ENCODE peak calls at places on chromosomes 3 and 15, in ten cellular contexts. One of them, this sample, is unnamed.
A peak's percentile ranks its signal among the peaks of the same experiment; 100 is the strongest.

GRCh38 chr3:155010416-155010815 is 69.7 kb upstream of the MME start:
- DNase-seq in stimulated activated CD4-positive, alpha-beta T cell treated with anti-CD3 and anti-CD28 coated beads, Interleukin-12 subunit alpha, Interleukin-12 subunit beta, amount 100 ng/mL, for 4 hours: no peak
- DNase-seq in ELR: no peak
- DNase-seq in pons: no peak
- DNase-seq in pulmonary artery endothelial cell: no peak
- DNase-seq in CD4-positive, CD25-positive, alpha-beta regulatory T cell: no peak
- DNase-seq in colonic mucosa: no peak
- DNase-seq in substantia nigra: no peak
- DNase-seq in activated B cell treated with CpG ODN at 0.5 μM for 24 hours: no peak
- DNase-seq in KBM-7: no peak
- DNase-seq in this sample: no peak

GRCh38 chr3:22007376-22007775 is 256.4 kb upstream of the ZNF385D start:
- DNase-seq in CD4-positive, CD25-positive, alpha-beta regulatory T cell: no peak
- DNase-seq in stimulated activated CD4-positive, alpha-beta T cell treated with anti-CD3 and anti-CD28 coated beads, Interleukin-12 subunit alpha, Interleukin-12 subunit beta, amount 100 ng/mL, for 4 hours: no peak
- DNase-seq in colonic mucosa: no peak
- DNase-seq in ELR: no peak
- DNase-seq in activated B cell treated with CpG ODN at 0.5 μM for 24 hours: no peak
- DNase-seq in pons: no peak
- DNase-seq in KBM-7: no peak
- DNase-seq in pulmonary artery endothelial cell: no peak
- DNase-seq in substantia nigra: no peak
- DNase-seq in this sample: no peak

GRCh38 chr3:52055537-52056351 is 627 bp downstream of the DUSP7 start:
- DNase-seq in substantia nigra: no peak
- DNase-seq in stimulated activated CD4-positive, alpha-beta T cell treated with anti-CD3 and anti-CD28 coated beads, Interleukin-12 subunit alpha, Interleukin-12 subunit beta, amount 100 ng/mL, for 4 hours: peak; percentile 39
- DNase-seq in pulmonary artery endothelial cell: no peak
- DNase-seq in ELR: peak; percentile 71
- DNase-seq in pons: no peak
- DNase-seq in KBM-7: peak; percentile 41
- DNase-seq in activated B cell treated with CpG ODN at 0.5 μM for 24 hours: peak; percentile 62
- DNase-seq in colonic mucosa: peak; percentile 36
- DNase-seq in CD4-positive, CD25-positive, alpha-beta regulatory T cell: peak; percentile 25
- DNase-seq in this sample: peak; percentile 76

GRCh38 chr3:23600178-23600577 is 205.6 kb upstream of the UBE2E1 start:
- DNase-seq in colonic mucosa: no peak
- DNase-seq in CD4-positive, CD25-positive, alpha-beta regulatory T cell: no peak
- DNase-seq in KBM-7: no peak
- DNase-seq in activated B cell treated with CpG ODN at 0.5 μM for 24 hours: no peak
- DNase-seq in pons: no peak
- DNase-seq in pulmonary artery endothelial cell: peak; percentile 17
- DNase-seq in substantia nigra: no peak
- DNase-seq in ELR: peak; percentile 94
- DNase-seq in stimulated activated CD4-positive, alpha-beta T cell treated with anti-CD3 and anti-CD28 coated beads, Interleukin-12 subunit alpha, Interleukin-12 subunit beta, amount 100 ng/mL, for 4 hours: no peak
- DNase-seq in this sample: no peak

GRCh38 chr3:180684807-180685206 is 5.5 kb upstream of the CCDC39 start:
- DNase-seq in ELR: no peak
- DNase-seq in KBM-7: no peak
- DNase-seq in pons: no peak
- DNase-seq in pulmonary artery endothelial cell: no peak
- DNase-seq in substantia nigra: no peak
- DNase-seq in stimulated activated CD4-positive, alpha-beta T cell treated with anti-CD3 and anti-CD28 coated beads, Interleukin-12 subunit alpha, Interleukin-12 subunit beta, amount 100 ng/mL, for 4 hours: no peak
- DNase-seq in colonic mucosa: no peak
- DNase-seq in activated B cell treated with CpG ODN at 0.5 μM for 24 hours: no peak
- DNase-seq in CD4-positive, CD25-positive, alpha-beta regulatory T cell: no peak
- DNase-seq in this sample: no peak

GRCh38 chr15:39623550-39623931 is 42.7 kb downstream of the THBS1 start:
- DNase-seq in pons: no peak
- DNase-seq in stimulated activated CD4-positive, alpha-beta T cell treated with anti-CD3 and anti-CD28 coated beads, Interleukin-12 subunit alpha, Interleukin-12 subunit beta, amount 100 ng/mL, for 4 hours: no peak
- DNase-seq in substantia nigra: no peak
- DNase-seq in ELR: no peak
- DNase-seq in colonic mucosa: no peak
- DNase-seq in activated B cell treated with CpG ODN at 0.5 μM for 24 hours: no peak
- DNase-seq in CD4-positive, CD25-positive, alpha-beta regulatory T cell: no peak
- DNase-seq in KBM-7: no peak
- DNase-seq in pulmonary artery endothelial cell: no peak
- DNase-seq in this sample: peak; percentile 10

GRCh38 chr15:66151809-66152208 is 101.7 kb downstream of the MEGF11 start:
- DNase-seq in pons: no peak
- DNase-seq in substantia nigra: no peak
- DNase-seq in activated B cell treated with CpG ODN at 0.5 μM for 24 hours: no peak
- DNase-seq in CD4-positive, CD25-positive, alpha-beta regulatory T cell: no peak
- DNase-seq in colonic mucosa: peak; percentile 22
- DNase-seq in KBM-7: no peak
- DNase-seq in pulmonary artery endothelial cell: no peak
- DNase-seq in stimulated activated CD4-positive, alpha-beta T cell treated with anti-CD3 and anti-CD28 coated beads, Interleukin-12 subunit alpha, Interleukin-12 subunit beta, amount 100 ng/mL, for 4 hours: no peak
- DNase-seq in ELR: no peak
- DNase-seq in this sample: no peak

GRCh38 chr3:138493804-138494606 is 59.6 kb downstream of the ESYT3 start:
- DNase-seq in pulmonary artery endothelial cell: no peak
- DNase-seq in CD4-positive, CD25-positive, alpha-beta regulatory T cell: no peak
- DNase-seq in activated B cell treated with CpG ODN at 0.5 μM for 24 hours: no peak
- DNase-seq in substantia nigra: no peak
- DNase-seq in KBM-7: peak; percentile 14
- DNase-seq in stimulated activated CD4-positive, alpha-beta T cell treated with anti-CD3 and anti-CD28 coated beads, Interleukin-12 subunit alpha, Interleukin-12 subunit beta, amount 100 ng/mL, for 4 hours: no peak
- DNase-seq in ELR: peak; percentile 89
- DNase-seq in pons: peak; percentile 14
- DNase-seq in colonic mucosa: no peak
- DNase-seq in this sample: no peak

GRCh38 chr15:93479679-93480078 is 390.7 kb upstream of the RGMA start:
- DNase-seq in stimulated activated CD4-positive, alpha-beta T cell treated with anti-CD3 and anti-CD28 coated beads, Interleukin-12 subunit alpha, Interleukin-12 subunit beta, amount 100 ng/mL, for 4 hours: no peak
- DNase-seq in CD4-positive, CD25-positive, alpha-beta regulatory T cell: no peak
- DNase-seq in pons: no peak
- DNase-seq in substantia nigra: no peak
- DNase-seq in colonic mucosa: no peak
- DNase-seq in KBM-7: no peak
- DNase-seq in activated B cell treated with CpG ODN at 0.5 μM for 24 hours: no peak
- DNase-seq in pulmonary artery endothelial cell: no peak
- DNase-seq in ELR: no peak
- DNase-seq in this sample: no peak

GRCh38 chr15:29942144-29942543 is 119.9 kb upstream of the TJP1 start:
- DNase-seq in ELR: peak; percentile 41
- DNase-seq in colonic mucosa: no peak
- DNase-seq in substantia nigra: peak; percentile 46
- DNase-seq in CD4-positive, CD25-positive, alpha-beta regulatory T cell: no peak
- DNase-seq in pulmonary artery endothelial cell: no peak
- DNase-seq in stimulated activated CD4-positive, alpha-beta T cell treated with anti-CD3 and anti-CD28 coated beads, Interleukin-12 subunit alpha, Interleukin-12 subunit beta, amount 100 ng/mL, for 4 hours: no peak
- DNase-seq in pons: peak; percentile 88
- DNase-seq in KBM-7: no peak
- DNase-seq in activated B cell treated with CpG ODN at 0.5 μM for 24 hours: no peak
- DNase-seq in this sample: no peak

GRCh38 chr15:77839970-77840609 is 207.4 kb upstream of the LINGO1 start:
- DNase-seq in pulmonary artery endothelial cell: no peak
- DNase-seq in ELR: no peak
- DNase-seq in colonic mucosa: no peak
- DNase-seq in KBM-7: no peak
- DNase-seq in substantia nigra: no peak
- DNase-seq in pons: no peak
- DNase-seq in CD4-positive, CD25-positive, alpha-beta regulatory T cell: no peak
- DNase-seq in activated B cell treated with CpG ODN at 0.5 μM for 24 hours: no peak
- DNase-seq in stimulated activated CD4-positive, alpha-beta T cell treated with anti-CD3 and anti-CD28 coated beads, Interleukin-12 subunit alpha, Interleukin-12 subunit beta, amount 100 ng/mL, for 4 hours: no peak
- DNase-seq in this sample: no peak

GRCh38 chr3:183554377-183554776 is 1.1 kb downstream of the KLHL6 start:
- DNase-seq in pons: peak; percentile 73
- DNase-seq in stimulated activated CD4-positive, alpha-beta T cell treated with anti-CD3 and anti-CD28 coated beads, Interleukin-12 subunit alpha, Interleukin-12 subunit beta, amount 100 ng/mL, for 4 hours: no peak
- DNase-seq in pulmonary artery endothelial cell: no peak
- DNase-seq in CD4-positive, CD25-positive, alpha-beta regulatory T cell: no peak
- DNase-seq in activated B cell treated with CpG ODN at 0.5 μM for 24 hours: no peak
- DNase-seq in KBM-7: peak; percentile 42
- DNase-seq in ELR: no peak
- DNase-seq in substantia nigra: no peak
- DNase-seq in colonic mucosa: no peak
- DNase-seq in this sample: peak; percentile 58

GRCh38 chr3:59313365-59313764 is 263.5 kb upstream of the CFAP20DC start:
- DNase-seq in KBM-7: peak; percentile 9
- DNase-seq in CD4-positive, CD25-positive, alpha-beta regulatory T cell: no peak
- DNase-seq in ELR: peak; percentile 1
- DNase-seq in colonic mucosa: peak; percentile 34
- DNase-seq in pulmonary artery endothelial cell: no peak
- DNase-seq in stimulated activated CD4-positive, alpha-beta T cell treated with anti-CD3 and anti-CD28 coated beads, Interleukin-12 subunit alpha, Interleukin-12 subunit beta, amount 100 ng/mL, for 4 hours: peak; percentile 37
- DNase-seq in pons: peak; percentile 39
- DNase-seq in activated B cell treated with CpG ODN at 0.5 μM for 24 hours: no peak
- DNase-seq in substantia nigra: peak; percentile 18
- DNase-seq in this sample: peak; percentile 19

GRCh38 chr3:139103484-139103883 is 58.8 kb upstream of the PRR23C start:
- DNase-seq in pulmonary artery endothelial cell: no peak
- DNase-seq in stimulated activated CD4-positive, alpha-beta T cell treated with anti-CD3 and anti-CD28 coated beads, Interleukin-12 subunit alpha, Interleukin-12 subunit beta, amount 100 ng/mL, for 4 hours: no peak
- DNase-seq in colonic mucosa: no peak
- DNase-seq in CD4-positive, CD25-positive, alpha-beta regulatory T cell: no peak
- DNase-seq in substantia nigra: no peak
- DNase-seq in activated B cell treated with CpG ODN at 0.5 μM for 24 hours: no peak
- DNase-seq in KBM-7: no peak
- DNase-seq in ELR: no peak
- DNase-seq in pons: no peak
- DNase-seq in this sample: no peak

GRCh38 chr3:14431928-14432834 is 29.8 kb downstream of the SLC6A6 start:
- DNase-seq in stimulated activated CD4-positive, alpha-beta T cell treated with anti-CD3 and anti-CD28 coated beads, Interleukin-12 subunit alpha, Interleukin-12 subunit beta, amount 100 ng/mL, for 4 hours: peak; percentile 91
- DNase-seq in ELR: peak; percentile 92
- DNase-seq in pons: peak; percentile 91
- DNase-seq in activated B cell treated with CpG ODN at 0.5 μM for 24 hours: peak; percentile 76
- DNase-seq in KBM-7: peak; percentile 95
- DNase-seq in colonic mucosa: peak; percentile 90
- DNase-seq in pulmonary artery endothelial cell: peak; percentile 48
- DNase-seq in CD4-positive, CD25-positive, alpha-beta regulatory T cell: peak; percentile 91
- DNase-seq in substantia nigra: peak; percentile 82
- DNase-seq in this sample: peak; percentile 91

GRCh38 chr3:159853506-159853864 is 135.2 kb upstream of the IL12A start:
- DNase-seq in ELR: no peak
- DNase-seq in KBM-7: no peak
- DNase-seq in substantia nigra: no peak
- DNase-seq in activated B cell treated with CpG ODN at 0.5 μM for 24 hours: no peak
- DNase-seq in CD4-positive, CD25-positive, alpha-beta regulatory T cell: no peak
- DNase-seq in pulmonary artery endothelial cell: no peak
- DNase-seq in colonic mucosa: no peak
- DNase-seq in stimulated activated CD4-positive, alpha-beta T cell treated with anti-CD3 and anti-CD28 coated beads, Interleukin-12 subunit alpha, Interleukin-12 subunit beta, amount 100 ng/mL, for 4 hours: no peak
- DNase-seq in pons: no peak
- DNase-seq in this sample: no peak

GRCh38 chr3:159829056-159829995 is 159.3 kb upstream of the IL12A start:
- DNase-seq in KBM-7: peak; percentile 89
- DNase-seq in CD4-positive, CD25-positive, alpha-beta regulatory T cell: no peak
- DNase-seq in activated B cell treated with CpG ODN at 0.5 μM for 24 hours: no peak
- DNase-seq in pulmonary artery endothelial cell: no peak
- DNase-seq in ELR: peak; percentile 58
- DNase-seq in stimulated activated CD4-positive, alpha-beta T cell treated with anti-CD3 and anti-CD28 coated beads, Interleukin-12 subunit alpha, Interleukin-12 subunit beta, amount 100 ng/mL, for 4 hours: no peak
- DNase-seq in substantia nigra: peak; percentile 43
- DNase-seq in pons: peak; percentile 83
- DNase-seq in colonic mucosa: peak; percentile 84
- DNase-seq in this sample: no peak

GRCh38 chr3:149752788-149753136 is 473 bp upstream of the COMMD2 start:
- DNase-seq in stimulated activated CD4-positive, alpha-beta T cell treated with anti-CD3 and anti-CD28 coated beads, Interleukin-12 subunit alpha, Interleukin-12 subunit beta, amount 100 ng/mL, for 4 hours: no peak
- DNase-seq in pons: no peak
- DNase-seq in CD4-positive, CD25-positive, alpha-beta regulatory T cell: no peak
- DNase-seq in KBM-7: no peak
- DNase-seq in activated B cell treated with CpG ODN at 0.5 μM for 24 hours: no peak
- DNase-seq in ELR: no peak
- DNase-seq in pulmonary artery endothelial cell: no peak
- DNase-seq in substantia nigra: no peak
- DNase-seq in colonic mucosa: no peak
- DNase-seq in this sample: no peak

GRCh38 chr3:174541708-174542107 is 317.4 kb upstream of the NAALADL2 start:
- DNase-seq in pulmonary artery endothelial cell: no peak
- DNase-seq in ELR: peak; percentile 37
- DNase-seq in pons: no peak
- DNase-seq in CD4-positive, CD25-positive, alpha-beta regulatory T cell: no peak
- DNase-seq in substantia nigra: no peak
- DNase-seq in activated B cell treated with CpG ODN at 0.5 μM for 24 hours: no peak
- DNase-seq in stimulated activated CD4-positive, alpha-beta T cell treated with anti-CD3 and anti-CD28 coated beads, Interleukin-12 subunit alpha, Interleukin-12 subunit beta, amount 100 ng/mL, for 4 hours: no peak
- DNase-seq in colonic mucosa: no peak
- DNase-seq in KBM-7: no peak
- DNase-seq in this sample: no peak

GRCh38 chr15:75775296-75776074 is 62.8 kb upstream of the CSPG4 start:
- DNase-seq in pons: no peak
- DNase-seq in CD4-positive, CD25-positive, alpha-beta regulatory T cell: no peak
- DNase-seq in ELR: peak; percentile 16
- DNase-seq in substantia nigra: no peak
- DNase-seq in colonic mucosa: no peak
- DNase-seq in stimulated activated CD4-positive, alpha-beta T cell treated with anti-CD3 and anti-CD28 coated beads, Interleukin-12 subunit alpha, Interleukin-12 subunit beta, amount 100 ng/mL, for 4 hours: no peak
- DNase-seq in KBM-7: no peak
- DNase-seq in activated B cell treated with CpG ODN at 0.5 μM for 24 hours: no peak
- DNase-seq in pulmonary artery endothelial cell: no peak
- DNase-seq in this sample: peak; percentile 31

GRCh38 chr15:96073908-96074307 is 256.6 kb upstream of the NR2F2 start:
- DNase-seq in stimulated activated CD4-positive, alpha-beta T cell treated with anti-CD3 and anti-CD28 coated beads, Interleukin-12 subunit alpha, Interleukin-12 subunit beta, amount 100 ng/mL, for 4 hours: no peak
- DNase-seq in pons: no peak
- DNase-seq in KBM-7: no peak
- DNase-seq in CD4-positive, CD25-positive, alpha-beta regulatory T cell: no peak
- DNase-seq in substantia nigra: no peak
- DNase-seq in ELR: no peak
- DNase-seq in pulmonary artery endothelial cell: no peak
- DNase-seq in activated B cell treated with CpG ODN at 0.5 μM for 24 hours: no peak
- DNase-seq in colonic mucosa: no peak
- DNase-seq in this sample: no peak

GRCh38 chr3:31522152-31522551 is 10.6 kb upstream of the STT3B start:
- DNase-seq in stimulated activated CD4-positive, alpha-beta T cell treated with anti-CD3 and anti-CD28 coated beads, Interleukin-12 subunit alpha, Interleukin-12 subunit beta, amount 100 ng/mL, for 4 hours: no peak
- DNase-seq in activated B cell treated with CpG ODN at 0.5 μM for 24 hours: no peak
- DNase-seq in pulmonary artery endothelial cell: no peak
- DNase-seq in CD4-positive, CD25-positive, alpha-beta regulatory T cell: no peak
- DNase-seq in colonic mucosa: no peak
- DNase-seq in substantia nigra: no peak
- DNase-seq in ELR: peak; percentile 8
- DNase-seq in pons: no peak
- DNase-seq in KBM-7: peak; percentile 89
- DNase-seq in this sample: peak; percentile 77

GRCh38 chr3:46545695-46546630 is 20.1 kb downstream of the LRRC2 start:
- DNase-seq in ELR: no peak
- DNase-seq in colonic mucosa: no peak
- DNase-seq in KBM-7: no peak
- DNase-seq in activated B cell treated with CpG ODN at 0.5 μM for 24 hours: no peak
- DNase-seq in pons: no peak
- DNase-seq in CD4-positive, CD25-positive, alpha-beta regulatory T cell: no peak
- DNase-seq in substantia nigra: no peak
- DNase-seq in stimulated activated CD4-positive, alpha-beta T cell treated with anti-CD3 and anti-CD28 coated beads, Interleukin-12 subunit alpha, Interleukin-12 subunit beta, amount 100 ng/mL, for 4 hours: no peak
- DNase-seq in pulmonary artery endothelial cell: no peak
- DNase-seq in this sample: peak; percentile 81

GRCh38 chr3:14791343-14791945 is 27.3 kb upstream of the FGD5 start:
- DNase-seq in pulmonary artery endothelial cell: no peak
- DNase-seq in colonic mucosa: peak; percentile 76
- DNase-seq in ELR: peak; percentile 56
- DNase-seq in activated B cell treated with CpG ODN at 0.5 μM for 24 hours: no peak
- DNase-seq in substantia nigra: peak; percentile 9
- DNase-seq in CD4-positive, CD25-positive, alpha-beta regulatory T cell: no peak
- DNase-seq in KBM-7: peak; percentile 56
- DNase-seq in stimulated activated CD4-positive, alpha-beta T cell treated with anti-CD3 and anti-CD28 coated beads, Interleukin-12 subunit alpha, Interleukin-12 subunit beta, amount 100 ng/mL, for 4 hours: peak; percentile 27
- DNase-seq in pons: no peak
- DNase-seq in this sample: peak; percentile 60

GRCh38 chr3:122660575-122660974 is 20.1 kb upstream of the PARP14 start:
- DNase-seq in CD4-positive, CD25-positive, alpha-beta regulatory T cell: no peak
- DNase-seq in ELR: peak; percentile 11
- DNase-seq in activated B cell treated with CpG ODN at 0.5 μM for 24 hours: no peak
- DNase-seq in KBM-7: no peak
- DNase-seq in substantia nigra: no peak
- DNase-seq in colonic mucosa: no peak
- DNase-seq in stimulated activated CD4-positive, alpha-beta T cell treated with anti-CD3 and anti-CD28 coated beads, Interleukin-12 subunit alpha, Interleukin-12 subunit beta, amount 100 ng/mL, for 4 hours: no peak
- DNase-seq in pons: no peak
- DNase-seq in pulmonary artery endothelial cell: no peak
- DNase-seq in this sample: peak; percentile 9